ENCODE peak calls at places on chromosomes 6 and 20, in four cellular contexts. P, R, X and M are unnamed samples.

GRCh38 chr6:28474441-28475219 is 31.3 kb upstream of the ZSCAN23 start:
- DNase-seq in P (peak; percentile 63), R (peak; percentile 82), X (peak; percentile 87), M (no peak)

GRCh38 chr6:30754631-30755030 is 10.3 kb upstream of the IER3 start:
- DNase-seq in P (no peak), R (peak; percentile 93), X (peak; percentile 61), M (no peak)

GRCh38 chr6:157198425-157199279 is 124.7 kb downstream of the TMEM242 start:
- DNase-seq in P (no peak), R (peak; percentile 98), X (no peak), M (peak; percentile 93)

GRCh38 chr20:51272392-51272791 is 249.5 kb upstream of the KCNG1 start:
- DNase-seq in P (no peak), R (no peak), X (peak; percentile 32), M (no peak)

GRCh38 chr20:52859156-52859887 is 112.8 kb upstream of the TSHZ2 start:
- DNase-seq in P (no peak), R (peak; percentile 86), X (peak; percentile 42), M (no peak)

GRCh38 chr20:32359633-32360332 is 1.7 kb downstream of the ASXL1 start:
- DNase-seq in P (no peak), R (peak; percentile 35), X (no peak), M (peak; percentile 55)

GRCh38 chr6:158060447-158061360 is 79.0 kb downstream of the SYNJ2 start:
- DNase-seq in P (no peak), R (peak; percentile 90), X (peak; percentile 83), M (peak; percentile 45)

GRCh38 chr20:33902011-33902410 is 90.9 kb downstream of the CHMP4B start:
- DNase-seq in P (no peak), R (no peak), X (no peak), M (no peak)

GRCh38 chr6:137733353-137733746 is 133.7 kb upstream of the TNFAIP3 start:
- DNase-seq in P (no peak), R (no peak), X (no peak), M (no peak)

GRCh38 chr6:150934380-150934779 is 68.9 kb downstream of the MTHFD1L start:
- DNase-seq in P (no peak), R (peak; percentile 68), X (peak; percentile 80), M (no peak)

GRCh38 chr6:56510984-56511531 is 131.6 kb downstream of the DST start:
- DNase-seq in P (no peak), R (no peak), X (no peak), M (peak; percentile 40)

GRCh38 chr6:160912411-160912810 is 79.2 kb upstream of the MAP3K4 start:
- DNase-seq in P (no peak), R (no peak), X (no peak), M (no peak)